ENCODE peak calls at places on chromosome 18, in four cellular contexts. P is H1, E is IMR-90, S is neuronal stem cell. L is an unnamed sample.

GRCh38 chr18:57947117-57947516 is 96.9 kb upstream of the NEDD4L start:
- DNase-seq in P (no peak), E (no peak), S (no peak), L (no peak)

GRCh38 chr18:28175047-28175929 is 1.6 kb downstream of the CDH2 start:
- DNase-seq in P (no peak), E (peak), S (peak), L (no peak)

GRCh38 chr18:5964108-5964507 is 68.8 kb upstream of the TMEM200C start:
- DNase-seq in P (no peak), E (no peak), S (no peak), L (no peak)

GRCh38 chr18:34522627-34523026 is 187.5 kb upstream of the DTNA start:
- DNase-seq in P (no peak), E (no peak), S (no peak), L (no peak)

GRCh38 chr18:66495844-66496243 is 108.0 kb downstream of the CDH19 start:
- DNase-seq in P (peak), E (no peak), S (peak), L (peak)

GRCh38 chr18:36329684-36330434 is 32.3 kb downstream of the FHOD3 start:
- DNase-seq in P (peak), E (peak), S (no peak), L (no peak)

GRCh38 chr18:36402765-36403396 is 105.4 kb downstream of the FHOD3 start:
- DNase-seq in P (no peak), E (peak), S (no peak), L (no peak)

GRCh38 chr18:65938592-65939372 is 188.0 kb downstream of the CDH7 start:
- DNase-seq in P (peak), E (no peak), S (no peak), L (no peak)

GRCh38 chr18:6929370-6930102 is 188.1 kb downstream of the LAMA1 start:
- DNase-seq in P (no peak), E (no peak), S (no peak), L (peak)

GRCh38 chr18:60754413-60754812 is 381.8 kb upstream of the MC4R start:
- DNase-seq in P (no peak), E (no peak), S (no peak), L (no peak)

GRCh38 chr18:47492691-47493090 is 241.2 kb upstream of the SKOR2 start:
- DNase-seq in P (no peak), E (no peak), S (no peak), L (no peak)

GRCh38 chr18:7369006-7369405 is 138.1 kb downstream of the LRRC30 start:
- DNase-seq in P (no peak), E (no peak), S (no peak), L (no peak)

GRCh38 chr18:53771664-53772063 is 452.8 kb downstream of the MBD2 start:
- DNase-seq in P (no peak), E (no peak), S (no peak), L (no peak)

GRCh38 chr18:59040770-59041148 is 98.9 kb upstream of the SEC11C start:
- DNase-seq in P (no peak), E (no peak), S (no peak), L (no peak)

GRCh38 chr18:69259282-69259681 is 141.4 kb upstream of the DOK6 start:
- DNase-seq in P (no peak), E (no peak), S (no peak), L (no peak)

GRCh38 chr18:10923671-10924070 is 225.7 kb downstream of the PIEZO2 start:
- DNase-seq in P (no peak), E (peak), S (no peak), L (no peak)

GRCh38 chr18:28666216-28666615 is 489.3 kb upstream of the CDH2 start:
- DNase-seq in P (no peak), E (no peak), S (no peak), L (no peak)

GRCh38 chr18:5630057-5630765 is 86.4 kb upstream of the EPB41L3 start:
- DNase-seq in P (peak), E (peak), S (peak), L (peak)

GRCh38 chr18:23134780-23135678 is at the start of gene CABLES1:
- DNase-seq in P (no peak), E (peak), S (peak), L (peak)

GRCh38 chr18:47585136-47585535 is 333.7 kb upstream of the SKOR2 start:
- DNase-seq in P (no peak), E (no peak), S (no peak), L (no peak)

GRCh38 chr18:26710460-26711096 is 154.9 kb downstream of the AQP4 start:
- DNase-seq in P (no peak), E (no peak), S (no peak), L (no peak)

GRCh38 chr18:72866901-72867701 is 686 bp downstream of the NETO1 start:
- DNase-seq in P (no peak), E (no peak), S (peak), L (no peak)

GRCh38 chr18:7876354-7876753 is 309.2 kb downstream of the PTPRM start:
- DNase-seq in P (no peak), E (no peak), S (no peak), L (no peak)

GRCh38 chr18:1653873-1654272 is 749.2 kb downstream of the ADCYAP1 start:
- DNase-seq in P (no peak), E (no peak), S (no peak), L (peak)

GRCh38 chr18:28792404-28793103 is 615.6 kb upstream of the CDH2 start:
- DNase-seq in P (no peak), E (no peak), S (no peak), L (no peak)

GRCh38 chr18:50748243-50749229 is 71.3 kb downstream of the MRO start:
- DNase-seq in P (peak), E (no peak), S (peak), L (peak)

GRCh38 chr18:51278045-51278649 is 80.7 kb upstream of the MEX3C start:
- DNase-seq in P (peak), E (no peak), S (peak), L (peak)

GRCh38 chr18:42706618-42707017 is 408.9 kb downstream of the RIT2 start:
- DNase-seq in P (no peak), E (no peak), S (no peak), L (peak)

GRCh38 chr18:46567196-46567595 is 89.8 kb downstream of the LOXHD1 start:
- DNase-seq in P (no peak), E (no peak), S (no peak), L (no peak)

GRCh38 chr18:37390687-37391086 is 174.9 kb downstream of the CELF4 start:
- DNase-seq in P (no peak), E (no peak), S (no peak), L (no peak)

GRCh38 chr18:56952026-56952425 is 194.9 kb upstream of the BOD1L2 start:
- DNase-seq in P (no peak), E (no peak), S (no peak), L (no peak)

GRCh38 chr18:41150316-41150715 is 804.7 kb upstream of the PIK3C3 start:
- DNase-seq in P (no peak), E (no peak), S (no peak), L (no peak)

GRCh38 chr18:76615065-76615733 is 120.2 kb upstream of the ZNF516 start:
- DNase-seq in P (no peak), E (peak), S (no peak), L (no peak)

GRCh38 chr18:76613721-76614120 is 118.7 kb upstream of the ZNF516 start:
- DNase-seq in P (no peak), E (no peak), S (no peak), L (no peak)

GRCh38 chr18:76618721-76619120 is 123.7 kb upstream of the ZNF516 start:
- DNase-seq in P (no peak), E (no peak), S (no peak), L (no peak)

GRCh38 chr18:76619342-76620315 is 124.6 kb upstream of the ZNF516 start:
- DNase-seq in P (no peak), E (peak), S (peak), L (no peak)

DNA sequence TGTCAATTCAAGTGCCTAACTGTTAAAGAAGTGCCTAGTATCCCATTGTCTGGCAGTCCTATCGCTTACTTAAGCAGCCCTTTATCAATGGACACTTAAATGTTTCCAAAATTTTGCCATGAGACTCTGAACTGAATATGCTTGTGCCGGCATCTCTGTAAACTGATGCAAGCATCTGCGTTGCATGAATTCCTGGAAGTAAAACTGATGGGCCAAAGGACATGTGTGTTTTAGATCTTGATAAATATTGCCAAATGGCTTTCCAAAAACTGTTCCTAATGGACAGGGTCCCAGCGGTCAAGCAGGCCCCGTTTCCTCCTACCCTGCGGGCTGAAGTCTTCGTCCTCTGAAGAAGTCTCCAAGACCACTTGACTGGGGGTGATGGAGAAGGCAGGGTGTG is 121.3 kb upstream of the ZNF516 start:
- DNase-seq in P (no peak), E (no peak), S (no peak), L (no peak)
- H3K4ac ChIP-seq in P (no peak), E (no peak), S (no peak), L (no peak)

DNA sequence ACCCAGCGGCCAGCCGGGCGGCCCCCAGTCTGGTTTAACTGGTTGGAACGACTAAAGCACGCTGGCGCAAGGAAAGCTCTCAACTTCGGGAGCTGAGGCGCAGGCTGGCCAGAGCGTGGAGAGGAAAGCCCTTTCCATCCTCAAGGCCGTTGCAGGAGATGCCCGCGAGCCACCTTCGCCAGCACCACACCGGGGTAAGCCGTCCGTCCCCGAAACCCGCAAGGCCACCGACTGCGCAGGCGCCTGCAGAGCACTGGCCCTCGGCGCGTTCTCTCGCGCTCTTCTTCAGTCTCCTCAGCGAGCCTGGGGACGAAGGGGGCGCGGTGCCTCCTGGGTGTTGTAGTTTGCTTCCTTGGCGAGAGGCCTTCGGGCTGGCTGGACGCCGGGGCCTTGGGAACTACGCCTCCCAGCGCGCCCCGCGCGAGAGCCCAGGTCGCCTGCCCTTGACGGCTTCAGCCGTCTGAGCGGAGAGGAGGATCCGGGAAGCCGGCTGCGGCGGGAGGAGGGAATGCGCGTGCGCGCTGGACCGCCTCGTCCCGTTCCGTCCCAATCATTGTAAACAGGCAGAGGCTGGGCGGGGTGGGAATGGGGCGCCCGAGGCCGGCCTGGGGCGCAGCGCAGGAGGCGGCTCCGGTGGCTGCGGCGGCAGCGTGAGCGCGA is at the start of gene RALBP1:
- DNase-seq in P (peak), E (peak), S (peak), L (peak)
- H3K23ac ChIP-seq in P (no peak), E (peak), S (peak), L (no peak)

GRCh38 chr18:78873916-78874505 is 105.6 kb upstream of the SALL3 start:
- DNase-seq in P (no peak), E (peak), S (no peak), L (peak)

GRCh38 chr18:78875998-78876650 is 103.5 kb upstream of the SALL3 start:
- DNase-seq in P (no peak), E (no peak), S (no peak), L (no peak)

GRCh38 chr18:78868330-78869316 is 111.0 kb upstream of the SALL3 start:
- DNase-seq in P (no peak), E (no peak), S (no peak), L (no peak)

GRCh38 chr18:78875268-78875997 is 104.2 kb upstream of the SALL3 start:
- DNase-seq in P (peak), E (no peak), S (peak), L (peak)

DNA sequence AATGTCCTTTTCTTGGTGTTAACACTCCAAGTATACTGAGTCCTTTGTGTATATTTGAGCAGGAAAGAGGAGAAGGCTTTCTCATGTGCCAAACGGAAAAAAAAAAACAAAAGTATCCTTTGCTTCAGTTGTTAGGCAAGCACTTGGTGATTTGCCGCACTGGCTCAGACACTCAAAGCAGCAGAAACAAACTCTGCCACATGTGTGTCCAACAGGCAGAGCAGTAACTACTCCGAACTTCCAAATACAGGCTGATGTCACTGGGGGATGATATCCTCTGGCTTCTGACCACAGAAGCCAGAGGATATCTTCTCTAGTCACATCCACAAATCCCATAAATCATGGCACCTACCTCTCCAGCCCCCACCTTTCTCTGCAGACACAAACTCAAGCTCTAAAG is 108.0 kb upstream of the SALL3 start:
- DNase-seq in P (no peak), E (no peak), S (no peak), L (no peak)
- H4K8ac ChIP-seq in P (no peak), E (no peak), S (no peak), L (no peak)

GRCh38 chr18:49647496-49648168 is 85.8 kb downstream of the LIPG start:
- DNase-seq in P (no peak), E (peak), S (no peak), L (peak)
- H3K4ac ChIP-seq in P (no peak), E (no peak), S (no peak), L (no peak)

GRCh38 chr18:77133051-77133919 is 702 bp upstream of the MBP start:
- DNase-seq in P (no peak), E (no peak), S (no peak), L (peak)

GRCh38 chr18:77131100-77131651 is 1.4 kb downstream of the MBP start:
- DNase-seq in P (no peak), E (no peak), S (no peak), L (no peak)

GRCh38 chr18:77133920-77134496 is 1.4 kb upstream of the MBP start:
- DNase-seq in P (no peak), E (no peak), S (no peak), L (peak)

GRCh38 chr18:77131652-77132368 is 773 bp downstream of the MBP start:
- DNase-seq in P (no peak), E (no peak), S (no peak), L (peak)

DNA sequence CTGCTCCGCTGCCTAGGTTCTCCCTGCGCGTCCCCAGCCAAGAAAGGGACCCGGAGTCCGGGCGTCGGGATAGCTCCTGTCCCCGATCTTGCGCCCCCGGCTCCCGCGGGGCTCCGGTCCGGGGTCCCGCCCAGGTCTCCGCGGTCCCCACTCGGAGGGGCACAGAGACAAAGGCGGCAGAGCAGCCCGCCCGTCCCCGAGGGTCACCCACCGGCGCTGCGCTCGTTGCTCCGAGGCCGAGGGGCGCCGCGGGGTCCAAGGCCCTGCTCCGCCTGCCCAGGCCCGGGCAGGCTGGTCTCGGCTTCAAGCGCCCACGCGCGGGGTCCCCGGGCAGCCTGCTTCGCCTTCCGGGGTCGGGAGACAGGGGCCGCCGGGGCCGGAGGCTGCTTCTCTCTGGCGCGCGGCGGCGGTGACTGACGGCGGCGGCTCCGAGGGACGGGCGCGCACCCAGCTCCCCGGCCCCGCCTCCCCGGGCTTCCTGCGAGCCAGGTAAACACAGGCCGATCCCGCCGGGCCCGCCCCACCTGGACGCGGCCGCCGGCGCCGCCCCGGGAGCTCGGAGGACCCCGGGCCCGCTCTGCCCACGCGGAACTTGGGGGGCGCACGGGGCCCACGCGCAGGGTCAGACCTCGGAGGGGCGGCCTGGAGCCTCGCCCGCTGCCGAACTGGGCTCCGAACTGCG is at the start of gene MBP:
- DNase-seq in P (no peak), E (no peak), S (no peak), L (peak)
- H3K23ac ChIP-seq in P (no peak), E (peak), S (peak), L (no peak)

GRCh38 chr18:74446631-74447403 is 10.3 kb downstream of the DIPK1C start:
- DNase-seq in P (no peak), E (no peak), S (no peak), L (no peak)

GRCh38 chr18:74445585-74445984 is 11.5 kb downstream of the DIPK1C start:
- DNase-seq in P (no peak), E (no peak), S (no peak), L (no peak)

GRCh38 chr18:74450626-74451025 is 6.5 kb downstream of the DIPK1C start:
- DNase-seq in P (no peak), E (no peak), S (no peak), L (no peak)

GRCh38 chr18:74446178-74446577 is 10.9 kb downstream of the DIPK1C start:
- DNase-seq in P (no peak), E (no peak), S (no peak), L (no peak)

GRCh38 chr18:74447404-74448152 is 9.5 kb downstream of the DIPK1C start:
- DNase-seq in P (no peak), E (no peak), S (no peak), L (no peak)
- H4K8ac ChIP-seq in P (no peak), E (no peak), S (no peak), L (no peak)

L was measured in trophoblast cell.